ENCODE peak calls at places on chromosomes 2 and 18, in six cellular contexts. O, B, V, I, H and E are unnamed samples.

GRCh38 chr2:144377929-144378328 is 142.0 kb downstream of the ZEB2 start:
- DNase-seq in V (no peak), I (no peak), H (no peak), B (no peak), O (no peak), E (no peak)

GRCh38 chr2:219252570-219252899 is 508 bp upstream of the TUBA4B start:
- DNase-seq in I (no peak), V (no peak), B (no peak), H (peak; percentile 43), O (peak; percentile 36), E (no peak)

GRCh38 chr18:38369772-38370690 is 804.4 kb upstream of the CELF4 start:
- DNase-seq in H (no peak), B (no peak), V (no peak), I (peak; percentile 12), O (no peak), E (no peak)

GRCh38 chr2:62320657-62321357 is 124.9 kb downstream of the B3GNT2 start:
- DNase-seq in O (no peak), V (no peak), I (no peak), B (no peak), H (no peak), E (no peak)

GRCh38 chr2:164911832-164912231 is 43.5 kb downstream of the SLC38A11 start:
- DNase-seq in O (no peak), H (no peak), B (no peak), I (no peak), V (no peak), E (no peak)

GRCh38 chr2:196980498-196980897 is 54.0 kb upstream of the PGAP1 start:
- DNase-seq in O (no peak), I (no peak), H (no peak), V (no peak), B (no peak), E (no peak)

GRCh38 chr18:12933323-12933722 is 14.5 kb upstream of the SEH1L start:
- DNase-seq in B (no peak), V (no peak), I (no peak), O (no peak), H (no peak), E (no peak)

GRCh38 chr2:44358498-44358897 is 2.8 kb downstream of the PREPL start:
- DNase-seq in V (no peak), I (peak; percentile 64), O (no peak), H (no peak), B (no peak), E (no peak)

GRCh38 chr18:73617981-73618380 is 529.7 kb downstream of the FBXO15 start:
- DNase-seq in B (no peak), O (no peak), H (no peak), I (no peak), V (no peak), E (no peak)

GRCh38 chr2:100852999-100853908 is 33.3 kb downstream of the NPAS2 start:
- DNase-seq in H (no peak), V (no peak), O (no peak), B (no peak), I (no peak), E (no peak)

GRCh38 chr2:147531299-147531698 is 313.5 kb upstream of the ACVR2A start:
- DNase-seq in H (no peak), B (no peak), O (no peak), I (no peak), V (no peak), E (no peak)

GRCh38 chr2:70683455-70683854 is 84.5 kb downstream of the ADD2 start:
- DNase-seq in I (no peak), B (no peak), H (no peak), O (no peak), V (no peak), E (no peak)

GRCh38 chr2:70687461-70687795 is 80.6 kb downstream of the ADD2 start:
- DNase-seq in V (no peak), O (no peak), I (no peak), B (no peak), H (no peak), E (no peak)

GRCh38 chr2:70684846-70685622 is 83.0 kb downstream of the ADD2 start:
- DNase-seq in H (no peak), B (no peak), I (no peak), O (no peak), V (no peak), E (no peak)

GRCh38 chr2:70686577-70687460 is 81.2 kb downstream of the ADD2 start:
- DNase-seq in O (peak; percentile 94), H (peak; percentile 57), I (no peak), B (peak; percentile 51), V (peak; percentile 48), E (no peak)

DNA sequence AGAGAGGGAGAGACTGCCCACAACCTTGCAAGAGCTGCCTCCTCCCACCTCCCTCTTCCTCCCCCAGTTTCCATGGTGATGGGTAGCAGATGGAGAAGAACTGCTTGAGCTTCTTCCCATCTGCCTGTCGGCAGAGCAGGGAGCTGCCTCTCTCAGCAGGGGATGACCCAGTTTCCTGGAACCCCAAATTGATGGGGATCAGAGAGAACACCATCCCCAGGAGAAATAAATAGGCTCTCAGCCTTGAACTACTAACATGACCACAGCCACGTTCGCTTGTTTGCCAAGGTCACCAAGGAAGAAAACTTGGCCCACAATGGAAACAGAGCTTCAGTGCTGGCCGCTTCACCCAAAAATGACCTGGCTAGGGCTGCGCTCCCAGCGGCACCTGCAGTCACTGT is 82.2 kb downstream of the ADD2 start:
- DNase-seq in I (no peak), H (no peak), O (peak; percentile 36), B (no peak), V (no peak), E (no peak)
- TF ChIP-seq JUND in I (no peak), H (no peak), O (no peak), B (no peak), V (no peak), E (no peak)

GRCh38 chr2:224023188-224023587 is 15.9 kb downstream of the SERPINE2 start:
- DNase-seq in V (no peak), O (no peak), H (no peak), I (no peak), B (no peak), E (no peak)

GRCh38 chr2:224027070-224027469 is 12.0 kb downstream of the SERPINE2 start:
- DNase-seq in V (no peak), B (peak; percentile 83), I (no peak), H (no peak), O (no peak), E (no peak)

GRCh38 chr2:224027912-224028311 is 11.2 kb downstream of the SERPINE2 start:
- DNase-seq in H (no peak), O (no peak), I (no peak), V (no peak), B (no peak), E (no peak)

GRCh38 chr2:224024270-224024669 is 14.8 kb downstream of the SERPINE2 start:
- DNase-seq in B (no peak), V (no peak), O (no peak), H (no peak), I (no peak), E (no peak)

GRCh38 chr2:224025874-224026273 is 13.2 kb downstream of the SERPINE2 start:
- DNase-seq in I (peak; percentile 83), B (no peak), V (no peak), O (no peak), H (no peak), E (no peak)
- TF ChIP-seq JUND in I (no peak), B (no peak), V (no peak), O (no peak), H (no peak), E (no peak)

GRCh38 chr18:50902797-50903196 is 23.9 kb downstream of the ME2 start:
- DNase-seq in B (no peak), H (no peak), I (no peak), V (no peak), O (no peak), E (no peak)
- TF ChIP-seq JUND in B (no peak), H (no peak), I (no peak), V (no peak), O (no peak), E (no peak)

GRCh38 chr2:85744771-85745601 is 8.8 kb upstream of the ATOH8 start:
- DNase-seq in V (no peak), H (peak; percentile 56), O (no peak), I (no peak), B (no peak), E (no peak)
- TF ChIP-seq JUND in V (no peak), H (no peak), O (no peak), I (no peak), B (no peak), E (no peak)

DNA sequence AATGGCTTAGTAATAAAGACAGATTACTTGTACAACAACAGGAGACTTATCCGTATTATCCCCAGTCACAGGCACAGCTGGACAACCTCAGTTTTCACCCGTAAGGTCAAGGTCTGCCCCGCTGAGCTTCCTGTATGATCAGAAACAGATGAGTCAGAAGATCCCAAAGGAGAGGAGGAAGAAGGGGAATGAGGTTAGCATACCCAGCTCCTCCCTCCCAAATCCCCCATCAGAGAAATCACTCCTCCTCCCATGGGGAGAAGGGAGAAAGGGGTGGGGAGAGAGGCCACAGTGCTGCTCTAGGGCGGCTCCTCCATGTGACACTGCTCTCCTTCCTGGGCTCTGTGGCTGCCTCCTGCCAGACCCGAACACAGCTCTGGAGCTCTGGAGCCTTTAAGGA is 53.8 kb upstream of the SPTBN1 start:
- DNase-seq in H (no peak), B (no peak), V (no peak), O (no peak), I (no peak), E (no peak)
- TF ChIP-seq JUND in H (no peak), B (no peak), V (no peak), O (no peak), I (no peak), E (no peak)

DNA sequence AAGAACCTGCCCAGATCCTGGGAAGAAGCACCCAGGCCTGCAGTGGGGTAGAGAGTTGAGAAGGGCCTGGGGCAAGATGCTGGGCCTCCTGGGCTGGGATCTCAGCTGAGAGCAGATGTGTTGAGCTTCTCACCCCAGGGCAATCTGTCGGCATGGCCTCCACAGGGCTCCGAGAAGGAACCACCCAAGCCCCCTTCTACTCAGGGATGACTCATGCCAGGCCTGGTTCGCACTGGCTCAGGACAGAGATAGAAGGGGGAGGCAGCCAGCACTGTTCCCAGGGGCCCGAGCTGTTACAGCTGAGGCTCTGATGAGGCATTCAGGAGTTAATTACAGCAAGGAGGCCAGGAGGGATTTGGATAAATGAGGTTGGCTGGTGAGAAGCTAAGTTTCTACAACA is 62.5 kb downstream of the CENPO start:
- DNase-seq in H (no peak), V (no peak), B (no peak), O (no peak), I (no peak), E (no peak)
- TF ChIP-seq JUND in H (no peak), V (no peak), B (no peak), O (no peak), I (no peak), E (no peak)

DNA sequence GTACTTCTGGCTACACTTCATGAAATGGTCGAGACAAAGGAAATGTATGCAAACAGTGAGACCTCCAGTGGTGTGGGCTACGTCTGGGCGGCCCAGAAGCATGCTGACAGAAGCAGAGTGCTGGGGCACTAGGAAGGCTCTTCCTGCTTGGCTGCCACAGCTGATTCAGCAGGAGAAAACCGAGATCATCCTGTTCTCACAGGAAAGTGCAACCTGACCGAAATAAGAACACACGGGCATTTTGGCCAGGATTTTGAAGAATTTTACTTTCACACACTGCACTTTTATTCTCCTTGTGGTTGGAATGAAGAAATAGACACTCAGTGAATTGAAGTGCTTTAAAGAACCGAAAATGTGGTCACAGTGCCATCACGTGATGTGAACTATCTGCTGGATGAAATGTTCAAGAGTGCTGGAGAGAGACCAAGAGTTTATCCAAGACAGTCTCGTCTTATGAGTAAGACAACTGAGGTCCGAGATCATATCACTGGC is 149.5 kb downstream of the CCBE1 start:
- DNase-seq in B (no peak), H (no peak), V (no peak), I (no peak), O (peak; percentile 10), E (no peak)
- TF ChIP-seq JUND in B (no peak), H (no peak), V (no peak), I (no peak), O (no peak), E (no peak)